ENCODE peak calls at places on chromosome 14, in eight cellular contexts. One of them, this sample, is unnamed.
A peak's percentile ranks its signal among the peaks of the same experiment; 100 is the strongest.

GRCh38 chr14:54474232-54474793 is 14.5 kb downstream of the GMFB start:
- DNase-seq in body of pancreas: no peak
- DNase-seq in effector memory CD4-positive, alpha-beta T cell: no peak
- DNase-seq in GM23248: no peak
- DNase-seq in heart left ventricle: no peak
- DNase-seq in PC-3: no peak
- DNase-seq in endothelial cell of umbilical vein: no peak
- DNase-seq in neural progenitor cell: no peak
- DNase-seq in this sample: no peak

GRCh38 chr14:31420319-31421081 is at the start of gene HEATR5A:
- DNase-seq in heart left ventricle: peak; percentile 97
- DNase-seq in endothelial cell of umbilical vein: peak; percentile 96
- DNase-seq in GM23248: peak; percentile 99
- DNase-seq in effector memory CD4-positive, alpha-beta T cell: peak; percentile 83
- DNase-seq in PC-3: peak; percentile 97
- DNase-seq in body of pancreas: peak; percentile 97
- DNase-seq in neural progenitor cell: peak; percentile 98
- DNase-seq in this sample: peak; percentile 94

GRCh38 chr14:92215579-92215978 is 93.8 kb downstream of the CPSF2 start:
- DNase-seq in effector memory CD4-positive, alpha-beta T cell: no peak
- DNase-seq in GM23248: peak; percentile 70
- DNase-seq in PC-3: no peak
- DNase-seq in endothelial cell of umbilical vein: no peak
- DNase-seq in neural progenitor cell: no peak
- DNase-seq in heart left ventricle: no peak
- DNase-seq in body of pancreas: no peak
- DNase-seq in this sample: no peak

GRCh38 chr14:64801800-64802199 is 77.9 kb downstream of the SPTB start:
- DNase-seq in PC-3: peak; percentile 59
- DNase-seq in body of pancreas: peak; percentile 29
- DNase-seq in effector memory CD4-positive, alpha-beta T cell: no peak
- DNase-seq in heart left ventricle: no peak
- DNase-seq in endothelial cell of umbilical vein: peak; percentile 21
- DNase-seq in GM23248: peak; percentile 36
- DNase-seq in neural progenitor cell: peak; percentile 77
- DNase-seq in this sample: no peak

GRCh38 chr14:51293149-51293925 is 53.3 kb downstream of the TMX1 start:
- DNase-seq in effector memory CD4-positive, alpha-beta T cell: no peak
- DNase-seq in PC-3: no peak
- DNase-seq in neural progenitor cell: no peak
- DNase-seq in endothelial cell of umbilical vein: peak; percentile 16
- DNase-seq in GM23248: peak; percentile 67
- DNase-seq in heart left ventricle: peak; percentile 71
- DNase-seq in body of pancreas: peak; percentile 35
- DNase-seq in this sample: no peak

GRCh38 chr14:99568567-99569560 is 35.1 kb downstream of the CCDC85C start:
- DNase-seq in GM23248: peak; percentile 36
- DNase-seq in effector memory CD4-positive, alpha-beta T cell: no peak
- DNase-seq in PC-3: peak; percentile 43
- DNase-seq in endothelial cell of umbilical vein: peak; percentile 25
- DNase-seq in heart left ventricle: peak; percentile 78
- DNase-seq in neural progenitor cell: no peak
- DNase-seq in body of pancreas: peak; percentile 31
- DNase-seq in this sample: no peak

GRCh38 chr14:64363265-64363840 is 24.8 kb upstream of the MTHFD1 start:
- DNase-seq in effector memory CD4-positive, alpha-beta T cell: no peak
- DNase-seq in heart left ventricle: no peak
- DNase-seq in PC-3: peak; percentile 46
- DNase-seq in endothelial cell of umbilical vein: peak; percentile 9
- DNase-seq in body of pancreas: no peak
- DNase-seq in GM23248: peak; percentile 43
- DNase-seq in neural progenitor cell: no peak
- DNase-seq in this sample: no peak

GRCh38 chr14:99754141-99755067 is 38.8 kb upstream of the EML1 start:
- DNase-seq in GM23248: peak; percentile 88
- DNase-seq in PC-3: peak; percentile 38
- DNase-seq in body of pancreas: no peak
- DNase-seq in endothelial cell of umbilical vein: peak; percentile 64
- DNase-seq in heart left ventricle: no peak
- DNase-seq in neural progenitor cell: peak; percentile 64
- DNase-seq in effector memory CD4-positive, alpha-beta T cell: no peak
- DNase-seq in this sample: no peak

GRCh38 chr14:53615254-53615653 is 341.4 kb downstream of the BMP4 start:
- DNase-seq in effector memory CD4-positive, alpha-beta T cell: no peak
- DNase-seq in GM23248: no peak
- DNase-seq in endothelial cell of umbilical vein: no peak
- DNase-seq in body of pancreas: no peak
- DNase-seq in neural progenitor cell: no peak
- DNase-seq in heart left ventricle: no peak
- DNase-seq in PC-3: no peak
- DNase-seq in this sample: no peak

GRCh38 chr14:76958975-76959710 is 69.4 kb downstream of the IRF2BPL start:
- DNase-seq in neural progenitor cell: no peak
- DNase-seq in heart left ventricle: peak; percentile 59
- DNase-seq in effector memory CD4-positive, alpha-beta T cell: no peak
- DNase-seq in endothelial cell of umbilical vein: peak; percentile 67
- DNase-seq in GM23248: peak; percentile 65
- DNase-seq in body of pancreas: no peak
- DNase-seq in PC-3: peak; percentile 57
- DNase-seq in this sample: no peak

GRCh38 chr14:89617471-89618291 is 200.6 kb upstream of the FOXN3 start:
- DNase-seq in GM23248: peak; percentile 76
- DNase-seq in PC-3: peak; percentile 29
- DNase-seq in endothelial cell of umbilical vein: peak; percentile 70
- DNase-seq in body of pancreas: peak; percentile 55
- DNase-seq in effector memory CD4-positive, alpha-beta T cell: no peak
- DNase-seq in heart left ventricle: peak; percentile 32
- DNase-seq in neural progenitor cell: peak; percentile 60
- DNase-seq in this sample: peak; percentile 69

GRCh38 chr14:51096870-51097269 is 2.0 kb upstream of the TRIM9 start:
- DNase-seq in PC-3: no peak
- DNase-seq in GM23248: no peak
- DNase-seq in body of pancreas: no peak
- DNase-seq in effector memory CD4-positive, alpha-beta T cell: no peak
- DNase-seq in heart left ventricle: no peak
- DNase-seq in neural progenitor cell: no peak
- DNase-seq in endothelial cell of umbilical vein: no peak
- DNase-seq in this sample: no peak

GRCh38 chr14:101714394-101714793 is 47.1 kb upstream of the PPP2R5C start:
- DNase-seq in heart left ventricle: no peak
- DNase-seq in PC-3: no peak
- DNase-seq in neural progenitor cell: no peak
- DNase-seq in endothelial cell of umbilical vein: no peak
- DNase-seq in body of pancreas: no peak
- DNase-seq in GM23248: no peak
- DNase-seq in effector memory CD4-positive, alpha-beta T cell: no peak
- DNase-seq in this sample: no peak

GRCh38 chr14:101713641-101714349 is 47.7 kb upstream of the PPP2R5C start:
- DNase-seq in heart left ventricle: no peak
- DNase-seq in GM23248: no peak
- DNase-seq in endothelial cell of umbilical vein: no peak
- DNase-seq in PC-3: no peak
- DNase-seq in body of pancreas: no peak
- DNase-seq in effector memory CD4-positive, alpha-beta T cell: no peak
- DNase-seq in neural progenitor cell: no peak
- DNase-seq in this sample: no peak

GRCh38 chr14:101716077-101716950 is 45.2 kb upstream of the PPP2R5C start:
- DNase-seq in GM23248: no peak
- DNase-seq in effector memory CD4-positive, alpha-beta T cell: no peak
- DNase-seq in heart left ventricle: no peak
- DNase-seq in PC-3: no peak
- DNase-seq in body of pancreas: no peak
- DNase-seq in neural progenitor cell: no peak
- DNase-seq in endothelial cell of umbilical vein: no peak
- DNase-seq in this sample: no peak

GRCh38 chr14:101716956-101717662 is 44.4 kb upstream of the PPP2R5C start:
- DNase-seq in effector memory CD4-positive, alpha-beta T cell: no peak
- DNase-seq in body of pancreas: no peak
- DNase-seq in PC-3: no peak
- DNase-seq in endothelial cell of umbilical vein: no peak
- DNase-seq in heart left ventricle: no peak
- DNase-seq in neural progenitor cell: no peak
- DNase-seq in GM23248: peak; percentile 36
- DNase-seq in this sample: no peak

GRCh38 chr14:101715209-101716076 is 46.1 kb upstream of the PPP2R5C start:
- DNase-seq in endothelial cell of umbilical vein: no peak
- DNase-seq in heart left ventricle: no peak
- DNase-seq in PC-3: no peak
- DNase-seq in effector memory CD4-positive, alpha-beta T cell: no peak
- DNase-seq in neural progenitor cell: no peak
- DNase-seq in GM23248: no peak
- DNase-seq in body of pancreas: no peak
- DNase-seq in this sample: no peak
- H3K4me1 ChIP-seq in endothelial cell of umbilical vein: no peaks in the 10 kb centered on the region
- H3K4me1 ChIP-seq in heart left ventricle: peaks cover 9% of the 10 kb centered on the region
- H3K4me1 ChIP-seq in PC-3: peaks cover 3% of the 10 kb centered on the region
- H3K4me1 ChIP-seq in effector memory CD4-positive, alpha-beta T cell: no peaks in the 10 kb centered on the region
- H3K4me1 ChIP-seq in neural progenitor cell: no peaks in the 10 kb centered on the region
- H3K4me1 ChIP-seq in GM23248: no peaks in the 10 kb centered on the region
- H3K4me1 ChIP-seq in body of pancreas: no peaks in the 10 kb centered on the region
- H3K4me1 ChIP-seq in this sample: peaks cover 21% of the 10 kb centered on the region

GRCh38 chr14:80213602-80214001 is 2.3 kb upstream of the DIO2 start:
- DNase-seq in heart left ventricle: peak; percentile 24
- DNase-seq in effector memory CD4-positive, alpha-beta T cell: no peak
- DNase-seq in GM23248: peak; percentile 90
- DNase-seq in endothelial cell of umbilical vein: peak; percentile 39
- DNase-seq in PC-3: peak; percentile 81
- DNase-seq in neural progenitor cell: peak; percentile 48
- DNase-seq in body of pancreas: peak; percentile 55
- DNase-seq in this sample: peak; percentile 27

GRCh38 chr14:80208426-80208950 is 2.8 kb downstream of the DIO2 start:
- DNase-seq in body of pancreas: no peak
- DNase-seq in heart left ventricle: no peak
- DNase-seq in effector memory CD4-positive, alpha-beta T cell: no peak
- DNase-seq in GM23248: peak; percentile 52
- DNase-seq in PC-3: no peak
- DNase-seq in endothelial cell of umbilical vein: no peak
- DNase-seq in neural progenitor cell: no peak
- DNase-seq in this sample: no peak

GRCh38 chr14:80212025-80212402 is 710 bp upstream of the DIO2 start:
- DNase-seq in body of pancreas: no peak
- DNase-seq in PC-3: no peak
- DNase-seq in endothelial cell of umbilical vein: peak; percentile 31
- DNase-seq in heart left ventricle: no peak
- DNase-seq in neural progenitor cell: peak; percentile 40
- DNase-seq in GM23248: peak; percentile 76
- DNase-seq in effector memory CD4-positive, alpha-beta T cell: no peak
- DNase-seq in this sample: no peak

GRCh38 chr14:80215081-80215480 is 3.8 kb upstream of the DIO2 start:
- DNase-seq in heart left ventricle: no peak
- DNase-seq in GM23248: peak; percentile 42
- DNase-seq in neural progenitor cell: no peak
- DNase-seq in body of pancreas: no peak
- DNase-seq in endothelial cell of umbilical vein: no peak
- DNase-seq in effector memory CD4-positive, alpha-beta T cell: no peak
- DNase-seq in PC-3: peak; percentile 25
- DNase-seq in this sample: no peak

GRCh38 chr14:80211143-80212024 is at the start of gene DIO2:
- DNase-seq in GM23248: peak; percentile 51
- DNase-seq in effector memory CD4-positive, alpha-beta T cell: no peak
- DNase-seq in neural progenitor cell: peak; percentile 12
- DNase-seq in endothelial cell of umbilical vein: peak; percentile 3
- DNase-seq in heart left ventricle: peak; percentile 70
- DNase-seq in PC-3: no peak
- DNase-seq in body of pancreas: peak; percentile 60
- DNase-seq in this sample: no peak
- H3K4me3 ChIP-seq in GM23248: peak within 1 kb of the TSS; percentile 73
- H3K4me3 ChIP-seq in effector memory CD4-positive, alpha-beta T cell: no peak within 1 kb of the TSS
- H3K4me3 ChIP-seq in neural progenitor cell: peak within 1 kb of the TSS; percentile 11
- H3K4me3 ChIP-seq in endothelial cell of umbilical vein: no peak within 1 kb of the TSS
- H3K4me3 ChIP-seq in heart left ventricle: peak within 1 kb of the TSS; percentile 62
- H3K4me3 ChIP-seq in PC-3: peak within 1 kb of the TSS; percentile 46
- H3K4me3 ChIP-seq in body of pancreas: no peak within 1 kb of the TSS
- H3K4me3 ChIP-seq in this sample: no peak within 1 kb of the TSS

DNA sequence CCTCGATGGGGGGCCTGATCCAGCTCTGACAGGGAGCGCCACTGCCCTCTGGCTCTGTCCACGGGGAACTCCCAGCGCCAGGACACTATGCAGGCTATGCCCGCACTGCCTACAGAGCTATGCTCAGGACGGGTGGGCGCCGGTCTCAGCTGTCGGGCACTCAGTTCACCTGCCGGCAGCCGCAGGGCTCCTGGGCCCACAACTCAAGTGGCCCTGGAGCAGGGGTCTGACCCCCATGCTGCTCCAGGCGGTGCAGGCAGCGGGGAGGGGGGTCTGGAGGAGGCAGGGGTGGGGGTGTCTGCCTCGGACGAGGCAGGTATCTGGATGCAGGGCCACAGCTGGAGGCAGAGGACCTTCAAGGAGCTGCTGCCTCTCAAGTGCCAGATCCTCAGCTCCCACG is 28.5 kb upstream of the NUDT14 start:
- DNase-seq in PC-3: no peak
- DNase-seq in body of pancreas: no peak
- DNase-seq in effector memory CD4-positive, alpha-beta T cell: no peak
- DNase-seq in neural progenitor cell: no peak
- DNase-seq in heart left ventricle: no peak
- DNase-seq in GM23248: no peak
- DNase-seq in endothelial cell of umbilical vein: no peak
- DNase-seq in this sample: no peak
- H3K36me3 ChIP-seq in PC-3: no peaks in the 10 kb centered on the region
- H3K36me3 ChIP-seq in body of pancreas: no peaks in the 10 kb centered on the region
- H3K36me3 ChIP-seq in effector memory CD4-positive, alpha-beta T cell: peaks cover 9% of the 10 kb centered on the region
- H3K36me3 ChIP-seq in neural progenitor cell: no peaks in the 10 kb centered on the region
- H3K36me3 ChIP-seq in heart left ventricle: peaks cover 31% of the 10 kb centered on the region
- H3K36me3 ChIP-seq in GM23248: no peaks in the 10 kb centered on the region
- H3K36me3 ChIP-seq in endothelial cell of umbilical vein: no peaks in the 10 kb centered on the region
- H3K36me3 ChIP-seq in this sample: peaks cover 8% of the 10 kb centered on the region

DNA sequence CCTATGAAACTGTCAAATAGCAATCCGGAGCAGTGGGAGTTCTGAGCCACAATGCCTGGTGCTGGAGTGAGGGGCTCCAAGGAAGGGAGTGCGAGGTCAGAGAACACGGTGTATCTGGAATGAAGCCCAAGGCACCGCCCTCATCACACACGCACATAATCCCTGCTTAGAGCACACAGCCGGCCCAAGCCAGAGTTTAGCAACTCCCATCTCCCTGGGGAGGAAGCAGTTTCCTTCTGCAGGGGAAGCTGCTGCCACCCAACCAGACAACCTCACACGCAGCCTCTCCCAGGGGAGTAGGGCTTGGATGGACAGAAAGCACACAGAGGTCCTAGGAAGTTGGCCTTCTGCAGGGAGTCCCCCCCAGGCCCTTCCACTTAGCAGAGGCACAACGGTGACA is 31.3 kb downstream of the ACTN1 start:
- DNase-seq in neural progenitor cell: peak; percentile 61
- DNase-seq in heart left ventricle: peak; percentile 90
- DNase-seq in body of pancreas: peak; percentile 60
- DNase-seq in GM23248: peak; percentile 85
- DNase-seq in PC-3: no peak
- DNase-seq in effector memory CD4-positive, alpha-beta T cell: no peak
- DNase-seq in endothelial cell of umbilical vein: no peak
- DNase-seq in this sample: no peak
- H3K4me1 ChIP-seq in neural progenitor cell: peaks cover 15% of the 10 kb centered on the region
- H3K4me1 ChIP-seq in heart left ventricle: peaks cover 98% of the 10 kb centered on the region
- H3K4me1 ChIP-seq in body of pancreas: peaks cover 77% of the 10 kb centered on the region
- H3K4me1 ChIP-seq in GM23248: peaks cover 74% of the 10 kb centered on the region
- H3K4me1 ChIP-seq in PC-3: peaks cover 40% of the 10 kb centered on the region
- H3K4me1 ChIP-seq in effector memory CD4-positive, alpha-beta T cell: no peaks in the 10 kb centered on the region
- H3K4me1 ChIP-seq in endothelial cell of umbilical vein: peaks cover 52% of the 10 kb centered on the region
- H3K4me1 ChIP-seq in this sample: peaks cover 28% of the 10 kb centered on the region

This sample was measured in CD4-positive, CD25-positive, alpha-beta regulatory T cell.